ENCODE peak calls at places on chromosomes 3 and 15, in seven cellular contexts. W, M, H, K, B, S and Q are unnamed samples.

GRCh38 chr3:52516509-52517195 is 17.0 kb downstream of the NT5DC2 start:
- DNase-seq in W (no peak), M (no peak), H (no peak), K (no peak), B (no peak), S (no peak), Q (no peak)

GRCh38 chr3:189363856-189364255 is 192.1 kb downstream of the TPRG1 start:
- DNase-seq in W (no peak), M (no peak), H (no peak), K (no peak), B (no peak), S (no peak), Q (no peak)

GRCh38 chr3:10653866-10654611 is 148.7 kb upstream of the ATP2B2 start:
- DNase-seq in W (no peak), M (no peak), H (no peak), K (peak), B (no peak), S (no peak), Q (no peak)

GRCh38 chr3:137201066-137201465 is 243.3 kb downstream of the IL20RB start:
- DNase-seq in W (no peak), M (no peak), H (no peak), K (no peak), B (no peak), S (no peak), Q (no peak)

GRCh38 chr3:120678331-120678845 is 3.7 kb downstream of the HGD start:
- DNase-seq in W (peak), M (peak), H (peak), K (no peak), B (peak), S (peak), Q (peak)

GRCh38 chr3:127041933-127042332 is 59.0 kb downstream of the PLXNA1 start:
- DNase-seq in W (no peak), M (no peak), H (no peak), K (no peak), B (no peak), S (no peak), Q (no peak)

GRCh38 chr3:170689218-170689874 is 103.5 kb upstream of the SLC7A14 start:
- DNase-seq in W (no peak), M (peak), H (peak), K (peak), B (peak), S (no peak), Q (peak)

GRCh38 chr3:86995537-86995936 is 4.6 kb upstream of the VGLL3 start:
- DNase-seq in W (no peak), M (peak), H (peak), K (no peak), B (no peak), S (no peak), Q (peak)

GRCh38 chr15:69659454-69660050 is 206.9 kb downstream of the RPLP1 start:
- DNase-seq in W (no peak), M (no peak), H (no peak), K (no peak), B (no peak), S (no peak), Q (no peak)

GRCh38 chr3:13878711-13879101 is 1.2 kb downstream of the WNT7A start:
- DNase-seq in W (no peak), M (no peak), H (no peak), K (no peak), B (no peak), S (no peak), Q (no peak)

GRCh38 chr3:108091498-108092259 is 848 bp upstream of the CD47 start:
- DNase-seq in W (no peak), M (no peak), H (no peak), K (no peak), B (peak), S (no peak), Q (no peak)

GRCh38 chr3:176939022-176939817 is 258.1 kb downstream of the TBL1XR1 start:
- DNase-seq in W (peak), M (peak), H (peak), K (no peak), B (peak), S (peak), Q (no peak)

GRCh38 chr3:177345049-177345972 is 148.0 kb upstream of the TBL1XR1 start:
- DNase-seq in W (peak), M (peak), H (peak), K (peak), B (peak), S (peak), Q (peak)

GRCh38 chr15:75203017-75203907 is 1.6 kb downstream of the C15orf39 start:
- DNase-seq in W (no peak), M (peak), H (peak), K (no peak), B (no peak), S (no peak), Q (no peak)

GRCh38 chr3:137767146-137768020 is 3.3 kb downstream of the SOX14 start:
- DNase-seq in W (no peak), M (no peak), H (no peak), K (no peak), B (no peak), S (peak), Q (no peak)

GRCh38 chr3:13525827-13526625 is 22.9 kb upstream of the FBLN2 start:
- DNase-seq in W (no peak), M (no peak), H (peak), K (no peak), B (no peak), S (no peak), Q (no peak)

GRCh38 chr3:127073931-127074820 is 91.3 kb downstream of the PLXNA1 start:
- DNase-seq in W (no peak), M (peak), H (peak), K (no peak), B (no peak), S (no peak), Q (no peak)

GRCh38 chr15:71601038-71601869 is 209.1 kb upstream of the NR2E3 start:
- DNase-seq in W (no peak), M (no peak), H (peak), K (no peak), B (peak), S (no peak), Q (no peak)

GRCh38 chr3:169575381-169575780 is 88.1 kb downstream of the MECOM start:
- DNase-seq in W (no peak), M (peak), H (peak), K (no peak), B (peak), S (no peak), Q (no peak)

GRCh38 chr3:57961828-57962447 is 46.3 kb upstream of the FLNB start:
- DNase-seq in W (peak), M (peak), H (peak), K (no peak), B (no peak), S (no peak), Q (no peak)
- TF ChIP-seq CTCF in W (peak), M (peak), H (peak), K (peak), B (peak), S (no peak), Q (peak)

GRCh38 chr3:50582083-50582482 is 12.8 kb downstream of the HEMK1 start:
- DNase-seq in W (no peak), M (no peak), H (no peak), K (no peak), B (no peak), S (no peak), Q (no peak)

GRCh38 chr3:50581459-50581842 is 12.1 kb downstream of the HEMK1 start:
- DNase-seq in W (no peak), M (no peak), H (no peak), K (no peak), B (no peak), S (no peak), Q (no peak)

GRCh38 chr3:50583897-50584296 is 14.6 kb downstream of the HEMK1 start:
- DNase-seq in W (no peak), M (no peak), H (no peak), K (no peak), B (no peak), S (no peak), Q (no peak)

GRCh38 chr3:50584391-50584790 is 15.1 kb downstream of the HEMK1 start:
- DNase-seq in W (no peak), M (no peak), H (no peak), K (no peak), B (no peak), S (no peak), Q (no peak)

GRCh38 chr3:50580683-50581458 is 11.5 kb downstream of the HEMK1 start:
- DNase-seq in W (no peak), M (no peak), H (no peak), K (no peak), B (no peak), S (no peak), Q (no peak)
- TF ChIP-seq CTCF in W (no peak), M (peak), H (no peak), K (no peak), B (no peak), S (no peak), Q (no peak)

GRCh38 chr15:89042387-89042786 is 45.9 kb upstream of the ABHD2 start:
- DNase-seq in W (no peak), M (no peak), H (no peak), K (no peak), B (no peak), S (no peak), Q (no peak)

GRCh38 chr15:89041507-89041906 is 46.7 kb upstream of the ABHD2 start:
- DNase-seq in W (no peak), M (no peak), H (no peak), K (peak), B (no peak), S (no peak), Q (no peak)

GRCh38 chr15:89038146-89038545 is 50.1 kb upstream of the ABHD2 start:
- DNase-seq in W (no peak), M (no peak), H (no peak), K (peak), B (no peak), S (no peak), Q (no peak)

GRCh38 chr15:89043031-89044002 is 44.9 kb upstream of the ABHD2 start:
- DNase-seq in W (no peak), M (no peak), H (no peak), K (peak), B (no peak), S (no peak), Q (no peak)
- TF ChIP-seq CTCF in W (no peak), M (no peak), H (no peak), K (no peak), B (no peak), S (no peak), Q (no peak)

DNA sequence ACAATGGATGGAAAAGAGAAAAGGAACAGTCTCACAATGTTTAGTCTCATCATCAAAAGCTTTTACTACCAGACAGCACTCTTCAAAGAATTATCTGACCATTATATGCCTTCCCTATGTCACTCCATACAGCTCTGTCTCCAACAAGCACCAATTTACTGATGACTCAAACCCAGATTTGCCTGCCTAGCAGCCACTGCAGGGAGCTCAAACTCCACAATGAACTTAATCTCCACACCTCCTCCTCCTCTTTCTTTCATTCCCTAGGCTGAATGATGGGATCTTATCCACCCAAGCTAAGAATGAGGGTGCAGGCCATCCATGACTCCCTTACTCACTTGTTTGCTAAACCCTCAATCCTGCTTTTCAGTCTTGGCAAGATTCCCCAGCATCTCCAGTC is 45.5 kb downstream of the NBEAL2 start:
- DNase-seq in W (no peak), M (peak), H (no peak), K (no peak), B (no peak), S (no peak), Q (no peak)
- TF ChIP-seq CTCF in W (no peak), M (no peak), H (no peak), K (no peak), B (no peak), S (no peak), Q (no peak)

GRCh38 chr3:193563999-193564398 is 9.3 kb upstream of the ATP13A4 start:
- DNase-seq in W (peak), M (no peak), H (no peak), K (no peak), B (peak), S (no peak), Q (no peak)
- TF ChIP-seq CTCF in W (peak), M (peak), H (no peak), K (no peak), B (peak), S (peak), Q (no peak)

GRCh38 chr3:134754768-134755559 is 40.1 kb upstream of the EPHB1 start:
- DNase-seq in W (peak), M (peak), H (peak), K (peak), B (peak), S (peak), Q (no peak)
- TF ChIP-seq CTCF in W (peak), M (peak), H (peak), K (peak), B (peak), S (peak), Q (peak)